ENCODE peak calls at places on chromosomes 6 and 20, in four cellular contexts. K is IMR-90, O is cardiac muscle cell, I is A549. Z is an unnamed sample.

GRCh38 chr6:162711376-162711775 is 16.2 kb downstream of the PRKN start:
- DNase-seq in K (no peak), I (no peak), O (no peak), Z (no peak)

GRCh38 chr6:13853871-13854270 is 39.5 kb upstream of the MCUR1 start:
- DNase-seq in O (no peak), I (no peak), K (no peak), Z (no peak)

GRCh38 chr20:62246431-62246830 is 8.1 kb downstream of the OSBPL2 start:
- DNase-seq in I (no peak), K (no peak), O (no peak), Z (no peak)

GRCh38 chr6:34065470-34066283 is 80.2 kb downstream of the GRM4 start:
- DNase-seq in O (no peak), I (no peak), K (no peak), Z (no peak)

GRCh38 chr20:46350986-46351267 is 42.6 kb upstream of the CDH22 start:
- DNase-seq in K (no peak), I (no peak), O (no peak), Z (no peak)

GRCh38 chr20:62230696-62231095 is 7.6 kb upstream of the OSBPL2 start:
- DNase-seq in O (no peak), K (no peak), I (no peak), Z (no peak)

GRCh38 chr6:13709698-13710551 is 1.7 kb downstream of the RANBP9 start:
- DNase-seq in K (peak), O (peak), I (no peak), Z (peak)

GRCh38 chr6:33313709-33314514 is at the start of gene TAPBP:
- DNase-seq in I (peak), O (peak), K (peak), Z (peak)

GRCh38 chr6:45690846-45691245 is 313.1 kb upstream of the SUPT3H start:
- DNase-seq in I (no peak), O (no peak), K (no peak), Z (no peak)

GRCh38 chr6:160437153-160437552 is 89.0 kb downstream of the SLC22A3 start:
- DNase-seq in O (no peak), I (no peak), K (no peak), Z (no peak)

GRCh38 chr20:61310954-61311353 is 58.9 kb downstream of the CDH4 start:
- DNase-seq in O (no peak), K (no peak), I (no peak), Z (no peak)

GRCh38 chr6:100085162-100085431 is 91.1 kb upstream of the MCHR2 start:
- DNase-seq in K (no peak), O (no peak), I (no peak), Z (no peak)

GRCh38 chr20:62583424-62583920 is 58.8 kb upstream of the SLCO4A1 start:
- DNase-seq in I (no peak), K (no peak), O (no peak), Z (no peak)

GRCh38 chr6:92538296-92538695 is 881.1 kb downstream of the EPHA7 start:
- DNase-seq in K (no peak), I (no peak), O (no peak), Z (no peak)

GRCh38 chr20:23019403-23019802 is 15.7 kb upstream of the SSTR4 start:
- DNase-seq in I (no peak), O (no peak), K (no peak), Z (no peak)

GRCh38 chr6:165663283-165663735 is 268 bp upstream of the PDE10A start:
- DNase-seq in I (peak), O (peak), K (peak), Z (peak)

GRCh38 chr6:26319405-26320128 is 45.4 kb upstream of the BTN3A2 start:
- DNase-seq in K (no peak), O (no peak), I (no peak), Z (no peak)

GRCh38 chr6:110814488-110815259 is 595 bp downstream of the CDK19 start:
- DNase-seq in O (peak), K (peak), I (peak), Z (peak)

DNA sequence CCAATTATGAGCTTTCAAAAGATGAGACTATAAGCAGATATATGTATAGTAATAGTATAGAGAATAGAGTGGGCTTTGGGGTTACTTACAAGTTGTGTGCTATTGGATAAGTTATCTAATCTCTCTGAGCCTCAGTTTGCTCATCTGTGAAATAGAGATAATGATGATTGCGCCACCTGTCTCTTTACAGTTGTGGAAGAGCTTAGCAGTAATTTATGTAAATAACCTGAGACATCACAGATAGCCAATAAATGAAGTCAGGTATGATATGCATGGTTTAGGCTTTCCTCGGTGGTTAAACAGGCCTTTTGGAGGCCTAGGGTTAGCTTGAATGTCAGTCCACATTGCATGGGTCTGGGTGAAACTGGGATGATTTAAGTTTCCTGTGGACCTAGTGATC is 29.8 kb upstream of the SCUBE3 start:
- DNase-seq in O (no peak), K (no peak), I (no peak), Z (no peak)
- H3K27ac ChIP-seq in O (no peak), K (no peak), I (peak), Z (no peak)

DNA sequence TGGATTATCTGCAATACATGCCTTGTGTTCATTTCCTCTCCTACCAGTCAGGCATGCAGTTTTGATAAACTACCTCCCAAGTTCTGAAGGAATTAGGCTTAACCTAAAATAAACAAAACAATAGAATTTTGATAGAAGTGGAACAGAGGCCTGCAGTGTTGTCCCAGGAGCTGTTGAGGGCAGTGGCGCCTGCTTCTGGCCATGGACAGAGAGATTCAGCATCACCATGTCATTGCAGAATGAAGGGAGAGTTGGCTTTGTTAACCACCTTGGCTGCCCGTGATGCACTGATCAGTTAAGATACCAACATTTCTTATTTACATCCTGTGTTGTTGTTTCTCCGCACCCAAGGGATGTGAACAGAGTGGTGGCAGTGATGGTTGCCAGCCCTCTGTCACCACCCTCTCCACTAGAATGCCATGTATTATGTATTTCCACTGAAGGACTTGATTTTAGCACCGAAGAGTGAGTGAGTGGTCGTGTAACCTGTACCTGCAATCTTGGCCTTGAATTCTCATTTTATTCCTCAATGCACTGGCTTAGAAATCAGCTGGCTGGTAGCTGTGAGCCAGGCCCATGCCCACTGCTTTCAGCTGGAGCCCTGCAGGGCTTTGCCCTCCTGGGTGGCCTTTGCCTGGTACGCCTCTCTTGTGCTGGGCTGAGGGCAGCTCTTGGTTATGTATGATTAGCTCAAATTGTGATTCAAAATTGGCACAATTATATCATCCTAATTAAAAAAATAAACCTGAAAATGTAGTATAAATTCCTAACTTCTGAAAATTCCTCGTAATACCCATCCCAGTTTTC is 56.5 kb downstream of the SHLD1 start:
- DNase-seq in O (no peak), I (no peak), K (no peak), Z (no peak)
- TF ChIP-seq CTCF in O (peak), I (no peak), K (no peak), Z (peak)

DNA sequence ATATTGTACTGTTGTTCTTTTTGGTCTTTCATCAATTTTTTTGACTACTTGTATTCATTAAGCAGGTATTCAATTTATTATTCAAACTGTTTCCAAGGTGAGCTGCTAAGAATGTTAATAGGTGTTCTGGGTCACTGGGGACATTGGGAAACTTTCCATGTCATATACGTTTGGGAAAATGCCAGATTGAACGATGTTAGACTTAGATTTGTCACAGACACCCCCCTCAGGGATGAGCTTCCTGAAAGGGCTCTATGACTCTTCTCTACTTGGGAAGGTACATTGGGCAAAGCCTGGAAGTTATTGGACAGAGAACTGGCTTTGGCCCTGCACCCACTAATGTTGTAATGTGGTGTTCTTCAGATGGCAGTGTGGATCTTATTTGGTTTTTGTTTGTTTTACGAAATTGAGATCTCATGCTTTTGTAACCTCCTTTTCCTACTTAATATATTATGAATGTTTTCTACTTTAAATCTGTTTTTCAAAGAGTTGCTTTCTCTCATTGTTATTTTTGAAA is 42.1 kb downstream of the PLCB4 start:
- DNase-seq in O (no peak), I (no peak), K (no peak), Z (no peak)
- H3K27ac ChIP-seq in O (no peak), I (no peak), K (no peak), Z (no peak)

GRCh38 chr6:168815229-168815628 is 374.2 kb downstream of the SMOC2 start:
- DNase-seq in K (no peak), O (no peak), I (no peak), Z (no peak)
- TF ChIP-seq CTCF in K (no peak), O (peak), I (no peak), Z (no peak)

GRCh38 chr6:28864321-28864923 is 59.4 kb downstream of the TRIM27 start:
- DNase-seq in I (no peak), O (no peak), K (no peak), Z (peak)
- H3K27ac ChIP-seq in I (peak), O (no peak), K (no peak), Z (peak)

GRCh38 chr6:50030777-50031562 is 9.2 kb upstream of the DEFB110 start:
- DNase-seq in O (peak), I (no peak), K (peak), Z (no peak)
- TF ChIP-seq CTCF in O (no peak), I (peak), K (peak), Z (no peak)

GRCh38 chr6:97412511-97412910 is 129.5 kb upstream of the MMS22L start:
- DNase-seq in O (no peak), K (no peak), I (no peak), Z (no peak)
- H3K27ac ChIP-seq in O (no peak), K (no peak), I (no peak), Z (no peak)